ENCODE peak calls at places on chromosomes 7 and 10, in seven cellular contexts. C is choroid plexus epithelial cell, P is cardiac fibroblast, K is foreskin fibroblast, L is left ventricle myocardium inferior, Z is fibroblast of mammary gland, A is GM23338. G is an unnamed sample.

GRCh38 chr10:68327889-68328786 is 3.7 kb upstream of the HNRNPH3 start:
- DNase-seq in C (peak), P (peak), K (peak), L (no peak), Z (peak), A (peak), G (no peak)

GRCh38 chr7:45187089-45187945 is 29.7 kb downstream of the RAMP3 start:
- DNase-seq in C (no peak), P (no peak), K (no peak), L (no peak), Z (no peak), A (no peak), G (no peak)

GRCh38 chr7:12518920-12519681 is 51.4 kb upstream of the SCIN start:
- DNase-seq in C (peak), P (peak), K (peak), L (no peak), Z (peak), A (peak), G (no peak)

GRCh38 chr10:4541292-4541691 is 284.7 kb upstream of the AKR1E2 start:
- DNase-seq in C (peak), P (peak), K (peak), L (no peak), Z (peak), A (no peak), G (peak)

GRCh38 chr7:128161466-128162125 is 79.5 kb upstream of the LEP start:
- DNase-seq in C (no peak), P (no peak), K (no peak), L (no peak), Z (no peak), A (no peak), G (no peak)

GRCh38 chr10:127293640-127294039 is 97.2 kb upstream of the INSYN2A start:
- DNase-seq in C (no peak), P (no peak), K (no peak), L (no peak), Z (no peak), A (no peak), G (no peak)

GRCh38 chr7:17618652-17618974 is 320.2 kb downstream of the AHR start:
- DNase-seq in C (no peak), P (no peak), K (no peak), L (no peak), Z (no peak), A (no peak), G (no peak)

GRCh38 chr10:36057180-36057579 is 415.1 kb upstream of the FZD8 start:
- DNase-seq in C (peak), P (no peak), K (no peak), L (no peak), Z (no peak), A (no peak), G (no peak)

GRCh38 chr7:115293628-115294236 is 371.8 kb downstream of the MDFIC start:
- DNase-seq in C (peak), P (no peak), K (no peak), L (no peak), Z (peak), A (peak), G (no peak)

GRCh38 chr10:6070647-6071046 is 8.5 kb upstream of the IL2RA start:
- DNase-seq in C (no peak), P (peak), K (no peak), L (no peak), Z (no peak), A (no peak), G (no peak)

GRCh38 chr7:1360521-1360971 is 98.7 kb downstream of the MICALL2 start:
- DNase-seq in C (no peak), P (no peak), K (no peak), L (no peak), Z (no peak), A (no peak), G (no peak)

GRCh38 chr7:82441916-82442478 is 1.6 kb downstream of the CACNA2D1 start:
- DNase-seq in C (peak), P (peak), K (no peak), L (no peak), Z (peak), A (peak), G (no peak)

GRCh38 chr7:47852330-47853245 is 95.7 kb downstream of the PKD1L1 start:
- DNase-seq in C (peak), P (peak), K (no peak), L (no peak), Z (peak), A (peak), G (no peak)

GRCh38 chr7:106022193-106022821 is 59.2 kb downstream of the CDHR3 start:
- DNase-seq in C (peak), P (no peak), K (no peak), L (no peak), Z (no peak), A (no peak), G (no peak)

GRCh38 chr7:4876586-4876985 is 6.9 kb downstream of the RADIL start:
- DNase-seq in C (no peak), P (no peak), K (no peak), L (no peak), Z (no peak), A (no peak), G (no peak)

GRCh38 chr7:74178632-74179031 is 4.5 kb downstream of the EIF4H start:
- DNase-seq in C (no peak), P (peak), K (no peak), L (no peak), Z (peak), A (no peak), G (peak)

GRCh38 chr7:127833641-127834040 is 181.6 kb downstream of the SND1 start:
- DNase-seq in C (peak), P (peak), K (peak), L (no peak), Z (peak), A (no peak), G (no peak)

GRCh38 chr10:115141254-115141653 is 48.1 kb downstream of the ATRNL1 start:
- DNase-seq in C (peak), P (peak), K (no peak), L (no peak), Z (peak), A (peak), G (peak)

GRCh38 chr7:16669581-16669980 is 23.6 kb downstream of the BZW2 start:
- DNase-seq in C (peak), P (peak), K (no peak), L (no peak), Z (peak), A (no peak), G (no peak)

GRCh38 chr7:11648980-11649379 is 183.0 kb downstream of the THSD7A start:
- DNase-seq in C (peak), P (peak), K (peak), L (no peak), Z (peak), A (no peak), G (no peak)

GRCh38 chr10:60778978-60779668 is 845 bp downstream of the CDK1 start:
- DNase-seq in C (peak), P (no peak), K (no peak), L (no peak), Z (no peak), A (no peak), G (no peak)

GRCh38 chr7:136923111-136923510 is 54.7 kb downstream of the CHRM2 start:
- DNase-seq in C (peak), P (peak), K (peak), L (no peak), Z (peak), A (no peak), G (no peak)

GRCh38 chr7:68063171-68063570 is 1066.5 kb downstream of the TYW1 start:
- DNase-seq in C (no peak), P (no peak), K (no peak), L (no peak), Z (no peak), A (peak), G (no peak)

GRCh38 chr10:70954373-70954772 is 66.0 kb upstream of the PCBD1 start:
- DNase-seq in C (no peak), P (no peak), K (no peak), L (no peak), Z (no peak), A (no peak), G (no peak)

DNA sequence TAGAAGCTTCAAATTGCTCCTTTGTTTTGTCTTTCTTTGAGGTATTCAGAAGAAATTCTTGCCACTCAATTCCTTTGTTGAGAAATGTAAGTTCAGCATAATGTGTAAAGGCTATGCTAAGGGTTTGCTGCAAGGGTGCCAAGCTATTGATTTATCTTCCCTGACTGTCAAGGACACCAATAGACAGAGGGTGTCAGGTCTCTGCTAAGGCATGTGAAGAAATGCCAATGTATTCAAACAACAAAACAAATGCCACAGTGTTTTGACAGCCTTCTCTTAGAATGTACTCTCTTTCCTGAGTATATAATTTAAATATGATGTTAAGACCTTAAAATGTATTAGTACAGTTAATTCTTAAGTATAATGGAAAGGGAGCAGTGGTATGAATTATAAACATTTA is 62.4 kb downstream of the LRGUK start:
- DNase-seq in C (no peak), P (no peak), K (no peak), L (no peak), Z (no peak), A (peak), G (no peak)
- H3K4me3 ChIP-seq in C (no peak), P (no peak), K (no peak), L (no peak), Z (no peak), A (no peak), G (no peak)

DNA sequence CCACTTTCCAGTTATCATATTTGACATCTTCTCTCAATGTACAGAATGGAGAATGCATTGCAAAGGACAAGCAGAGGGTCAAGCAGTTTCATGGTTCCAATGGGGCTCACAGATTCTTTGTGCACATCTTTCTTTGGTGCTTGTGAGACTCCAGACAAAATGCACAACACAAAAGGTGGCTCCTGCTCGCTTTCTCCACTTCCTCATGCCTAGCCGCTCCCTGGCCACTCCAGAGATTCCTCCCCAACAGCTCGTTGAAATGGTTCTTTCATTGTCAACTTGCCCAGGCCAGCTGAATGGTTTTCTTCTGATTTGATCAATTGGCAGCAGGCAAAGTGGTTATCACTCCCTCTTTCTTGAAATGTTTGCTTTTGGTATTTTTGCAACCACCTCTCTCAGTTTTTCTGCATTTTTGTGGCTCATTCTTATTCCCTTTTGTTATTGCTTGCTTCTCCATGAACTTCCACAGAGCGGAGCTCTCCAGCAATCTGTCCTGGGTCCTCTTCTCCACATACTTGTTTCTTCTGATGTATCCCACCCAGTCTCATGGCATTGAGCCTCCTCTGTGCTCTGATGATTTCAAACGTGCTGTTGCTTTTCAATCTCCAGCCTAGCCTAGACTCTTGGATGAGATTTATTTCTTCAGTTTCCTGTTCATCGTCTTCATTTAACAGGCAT is 507.8 kb upstream of the MKI67 start:
- DNase-seq in C (no peak), P (peak), K (no peak), L (no peak), Z (no peak), A (peak), G (no peak)
- TF ChIP-seq CTCF in C (no peak), P (no peak), K (no peak), L (peak), Z (no peak), A (peak), G (no peak)

DNA sequence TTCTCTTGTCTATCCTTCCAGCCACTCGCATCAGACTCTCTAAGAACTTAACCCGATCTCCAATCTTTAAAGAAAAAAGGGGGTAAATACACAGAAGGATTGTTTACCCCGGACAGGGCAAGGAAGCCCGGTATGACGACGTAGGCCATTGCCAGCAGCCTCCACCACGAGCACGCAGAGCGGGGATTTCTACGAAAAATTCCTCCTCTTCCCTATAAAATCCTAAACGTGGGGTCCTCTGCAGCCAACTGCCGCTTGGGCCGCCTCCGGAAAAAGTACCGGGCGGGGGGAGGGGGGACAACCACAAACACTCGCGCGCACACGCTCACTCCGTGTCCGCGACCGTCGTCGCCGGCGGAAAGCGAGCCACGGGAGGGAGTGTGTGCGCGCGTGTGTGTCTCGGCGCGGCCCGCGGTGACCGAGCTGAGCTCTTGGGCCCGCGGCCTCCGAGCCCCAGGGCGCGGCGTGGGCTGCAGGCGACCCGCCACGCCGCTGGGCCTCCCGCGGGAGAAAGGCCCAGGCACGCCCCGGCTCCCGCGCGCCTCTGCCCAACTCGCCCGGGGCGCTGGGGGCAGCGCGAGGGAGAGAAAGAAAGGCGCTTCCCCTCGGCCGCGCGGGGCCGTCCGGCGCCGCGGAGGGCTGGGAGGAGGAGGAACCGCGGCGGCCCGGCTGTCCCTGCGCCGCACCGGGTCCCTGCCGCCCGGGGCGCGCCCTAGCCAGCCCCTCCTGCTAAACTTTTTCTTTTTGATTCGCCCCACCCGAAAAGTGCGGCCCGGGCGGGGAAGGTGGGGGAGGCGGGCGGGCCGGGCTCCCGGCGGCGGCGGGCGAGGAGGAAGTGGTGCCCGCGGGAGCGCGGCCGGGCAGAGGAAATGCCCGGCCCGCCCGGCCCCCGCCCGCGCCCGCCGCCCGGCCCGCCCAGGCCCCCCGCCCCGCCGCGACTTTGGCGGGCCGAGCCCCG is 1.6 kb downstream of the CTBP2 start:
- DNase-seq in C (peak), P (peak), K (peak), L (peak), Z (peak), A (no peak), G (no peak)
- H3K4me3 ChIP-seq in C (peak), P (peak), K (peak), L (peak), Z (peak), A (peak), G (peak)

DNA sequence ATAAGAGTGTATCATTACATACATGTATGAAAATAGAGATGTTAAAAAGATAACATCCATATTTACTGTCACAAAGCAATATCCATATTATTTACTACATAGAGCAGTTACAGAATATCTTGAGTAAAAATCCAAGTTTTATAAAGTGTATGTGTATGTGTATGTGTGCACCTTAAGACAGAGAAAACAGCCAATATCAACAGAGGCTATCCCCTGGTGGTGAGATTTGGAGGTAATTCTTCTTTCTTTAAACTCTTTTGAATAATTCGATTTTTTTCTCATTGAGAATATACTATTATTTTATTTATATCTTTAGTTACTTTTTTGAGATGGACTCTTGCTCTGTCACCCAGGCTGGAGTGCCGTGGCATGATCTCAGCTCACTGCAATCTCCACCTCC is 18.4 kb downstream of the TRDMT1 start:
- DNase-seq in C (peak), P (no peak), K (no peak), L (no peak), Z (no peak), A (no peak), G (no peak)
- TF ChIP-seq CTCF in C (peak), P (peak), K (no peak), L (peak), Z (peak), A (no peak), G (no peak)

GRCh38 chr7:39952791-39953190 is 2.7 kb downstream of the CDK13 start:
- DNase-seq in C (peak), P (no peak), K (no peak), L (no peak), Z (peak), A (no peak), G (no peak)
- H3K4me3 ChIP-seq in C (peak), P (peak), K (peak), L (peak), Z (peak), A (peak), G (peak)

GRCh38 chr10:76422769-76423168 is 991.3 kb downstream of the LRMDA start:
- DNase-seq in C (no peak), P (no peak), K (no peak), L (no peak), Z (no peak), A (no peak), G (no peak)
- TF ChIP-seq CTCF in C (no peak), P (no peak), K (peak), L (peak), Z (no peak), A (no peak), G (no peak)

G was measured in kidney epithelial cell.